ENCODE peak calls at places on chromosome 15, in four cellular contexts. J, L, G and T are unnamed samples.

GRCh38 chr15:47732243-47732642 is 14.9 kb downstream of the SEMA6D start:
- DNase-seq in J (no peak), L (no peak), G (no peak), T (no peak)

GRCh38 chr15:58684036-58684700 is 65.3 kb downstream of the ADAM10 start:
- DNase-seq in J (no peak), L (no peak), G (no peak), T (no peak)

GRCh38 chr15:32941823-32942222 is 224.0 kb downstream of the GREM1 start:
- DNase-seq in J (no peak), L (no peak), G (no peak), T (no peak)

GRCh38 chr15:70252056-70252935 is 154.6 kb upstream of the TLE3 start:
- DNase-seq in J (no peak), L (no peak), G (no peak), T (no peak)

GRCh38 chr15:19956124-19956796 is 585.3 kb downstream of the GOLGA6L6 start:
- DNase-seq in J (no peak), L (no peak), G (no peak), T (no peak)

GRCh38 chr15:92906563-92907081 is 6.5 kb downstream of the CHD2 start:
- DNase-seq in J (peak), L (no peak), G (no peak), T (peak)

GRCh38 chr15:39130556-39131379 is 450.1 kb upstream of the THBS1 start:
- DNase-seq in J (no peak), L (no peak), G (no peak), T (peak)

GRCh38 chr15:100284191-100284590 is 57.6 kb downstream of the ADAMTS17 start:
- DNase-seq in J (no peak), L (no peak), G (no peak), T (no peak)

GRCh38 chr15:28984421-28985375 is 98.9 kb downstream of the APBA2 start:
- DNase-seq in J (no peak), L (no peak), G (no peak), T (peak)

GRCh38 chr15:47618216-47618615 is 99.1 kb upstream of the SEMA6D start:
- DNase-seq in J (no peak), L (no peak), G (no peak), T (no peak)

GRCh38 chr15:52784799-52785671 is 5.1 kb downstream of the ONECUT1 start:
- DNase-seq in J (no peak), L (no peak), G (no peak), T (no peak)

GRCh38 chr15:78873796-78874761 is 1.4 kb downstream of the MORF4L1 start:
- DNase-seq in J (peak), L (no peak), G (no peak), T (peak)

GRCh38 chr15:97915261-97915660 is 45.2 kb upstream of the ARRDC4 start:
- DNase-seq in J (no peak), L (no peak), G (no peak), T (no peak)

GRCh38 chr15:63835211-63835568 is 1.4 kb upstream of the HERC1 start:
- DNase-seq in J (no peak), L (no peak), G (no peak), T (no peak)

GRCh38 chr15:96187916-96188315 is 142.6 kb upstream of the NR2F2 start:
- DNase-seq in J (no peak), L (no peak), G (no peak), T (no peak)

GRCh38 chr15:80480171-80480811 is 76.1 kb downstream of the ARNT2 start:
- DNase-seq in J (no peak), L (no peak), G (no peak), T (no peak)

GRCh38 chr15:72463702-72464101 is 10.4 kb upstream of the ARIH1 start:
- DNase-seq in J (no peak), L (no peak), G (no peak), T (no peak)

GRCh38 chr15:26113296-26113695 is 250.2 kb upstream of the ATP10A start:
- DNase-seq in J (no peak), L (no peak), G (no peak), T (no peak)

GRCh38 chr15:40048155-40048792 is 9.3 kb upstream of the SRP14 start:
- DNase-seq in J (no peak), L (no peak), G (no peak), T (no peak)

GRCh38 chr15:52148409-52148808 is 35.8 kb upstream of the BCL2L10 start:
- DNase-seq in J (no peak), L (no peak), G (no peak), T (peak)

GRCh38 chr15:80645494-80646065 is 49.5 kb upstream of the ABHD17C start:
- DNase-seq in J (no peak), L (no peak), G (no peak), T (peak)

GRCh38 chr15:74869726-74870407 is 3.3 kb downstream of the SCAMP2 start:
- DNase-seq in J (no peak), L (no peak), G (peak), T (peak)
- TF ChIP-seq ELK1 in J (no peak), L (no peak), G (no peak), T (no peak)

DNA sequence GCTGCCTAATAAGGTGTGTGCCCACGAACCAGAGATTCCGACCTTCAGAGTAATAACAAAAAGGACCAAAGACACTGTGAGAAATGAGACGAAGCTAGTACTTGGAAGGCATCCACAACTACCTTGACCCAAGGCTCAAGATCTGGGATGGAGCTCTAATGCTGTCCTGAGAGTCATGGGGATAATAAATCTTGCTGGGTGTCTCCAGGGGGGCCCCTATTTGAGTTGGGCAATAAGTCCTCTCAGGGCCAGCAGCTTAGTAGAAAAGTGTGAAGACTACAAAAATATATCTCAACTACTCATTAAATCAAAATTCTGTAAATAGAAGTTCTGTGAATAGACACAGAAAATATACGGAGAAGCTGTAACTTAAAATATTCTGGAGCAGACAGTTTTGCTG is 2.9 kb upstream of the NDN start:
- DNase-seq in J (no peak), L (no peak), G (no peak), T (no peak)
- H3K4me2 ChIP-seq in J (no peak), L (no peak), G (no peak), T (peak)

DNA sequence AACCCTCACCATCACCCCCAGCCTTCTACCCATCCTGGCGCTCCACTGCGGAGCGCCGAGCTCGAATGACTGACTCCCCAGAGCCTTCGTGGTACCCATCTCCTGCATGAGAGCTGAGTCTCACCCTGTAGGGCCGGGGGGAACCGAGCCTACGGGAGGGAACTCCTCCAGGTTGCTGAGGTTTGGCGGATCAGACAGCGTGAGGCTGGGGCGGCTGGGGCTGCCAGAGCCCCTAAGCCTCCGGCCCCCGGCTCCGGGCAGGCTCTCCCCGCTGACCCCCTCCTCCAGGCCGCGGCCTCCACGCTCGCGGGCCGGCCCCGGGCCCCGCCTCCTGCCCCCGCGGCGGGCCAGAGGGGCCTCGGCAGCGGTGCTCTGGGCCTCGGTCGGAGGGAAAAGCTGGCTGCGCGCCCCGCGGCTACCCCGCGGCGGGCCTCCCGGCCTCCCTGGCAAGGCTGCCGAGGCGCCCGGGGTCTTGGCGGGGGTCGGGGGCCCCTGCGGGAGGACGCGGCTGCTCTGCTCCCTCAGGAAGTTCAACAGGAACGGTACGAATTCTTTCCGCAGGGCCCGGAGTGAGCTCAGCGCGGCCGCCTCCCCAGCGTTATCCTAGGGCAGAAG is 643 bp downstream of the CDAN1 start:
- DNase-seq in J (no peak), L (peak), G (no peak), T (no peak)
- TF ChIP-seq ELK1 in J (no peak), L (no peak), G (no peak), T (no peak)

GRCh38 chr15:36858423-36858822 is 241.9 kb downstream of the MEIS2 start:
- DNase-seq in J (no peak), L (no peak), G (no peak), T (no peak)
- H3K4me2 ChIP-seq in J (no peak), L (no peak), G (no peak), T (no peak)